ENCODE peak calls at places on chromosomes 3 and 15, in four cellular contexts. P is PC-9, K is HAP-1, D is body of pancreas. F is an unnamed sample.

GRCh38 chr15:72155635-72156616 is 37.7 kb downstream of the SENP8 start:
- DNase-seq in D (peak), P (peak), K (peak), F (peak)

GRCh38 chr3:136122006-136122405 is 74.1 kb downstream of the MSL2 start:
- DNase-seq in P (no peak), D (no peak), K (no peak), F (no peak)

GRCh38 chr15:100032358-100033080 is 299.3 kb upstream of the LYSMD4 start:
- DNase-seq in D (no peak), P (no peak), K (no peak), F (no peak)

GRCh38 chr3:126658584-126658983 is 3.7 kb upstream of the TXNRD3 start:
- DNase-seq in P (no peak), K (no peak), D (no peak), F (no peak)

GRCh38 chr3:48142316-48142870 is 45.8 kb downstream of the CDC25A start:
- DNase-seq in K (no peak), D (peak), P (peak), F (no peak)

GRCh38 chr15:79091204-79091867 is 756 bp upstream of the RASGRF1 start:
- DNase-seq in P (no peak), D (no peak), K (no peak), F (peak)

GRCh38 chr3:128076465-128076782 is 24.2 kb downstream of the SEC61A1 start:
- DNase-seq in K (no peak), P (no peak), D (no peak), F (no peak)

GRCh38 chr3:57179580-57180410 is 14.6 kb upstream of the IL17RD start:
- DNase-seq in K (no peak), P (no peak), D (no peak), F (no peak)

GRCh38 chr15:98955331-98955730 is 52.3 kb downstream of the PGPEP1L start:
- DNase-seq in K (no peak), P (no peak), D (no peak), F (no peak)

GRCh38 chr15:71051539-71051938 is 63.7 kb upstream of the THSD4 start:
- DNase-seq in D (no peak), K (no peak), P (no peak), F (no peak)

GRCh38 chr3:30635072-30635471 is 28.7 kb downstream of the TGFBR2 start:
- DNase-seq in P (no peak), D (no peak), K (no peak), F (no peak)
- H3K4me3 ChIP-seq in P (no peak), D (no peak), K (no peak), F (no peak)

GRCh38 chr3:79767953-79768282 is at the start of gene ROBO1:
- DNase-seq in P (no peak), D (no peak), K (peak), F (no peak)
- H3K4me3 ChIP-seq in P (no peak), D (no peak), K (peak), F (no peak)

DNA sequence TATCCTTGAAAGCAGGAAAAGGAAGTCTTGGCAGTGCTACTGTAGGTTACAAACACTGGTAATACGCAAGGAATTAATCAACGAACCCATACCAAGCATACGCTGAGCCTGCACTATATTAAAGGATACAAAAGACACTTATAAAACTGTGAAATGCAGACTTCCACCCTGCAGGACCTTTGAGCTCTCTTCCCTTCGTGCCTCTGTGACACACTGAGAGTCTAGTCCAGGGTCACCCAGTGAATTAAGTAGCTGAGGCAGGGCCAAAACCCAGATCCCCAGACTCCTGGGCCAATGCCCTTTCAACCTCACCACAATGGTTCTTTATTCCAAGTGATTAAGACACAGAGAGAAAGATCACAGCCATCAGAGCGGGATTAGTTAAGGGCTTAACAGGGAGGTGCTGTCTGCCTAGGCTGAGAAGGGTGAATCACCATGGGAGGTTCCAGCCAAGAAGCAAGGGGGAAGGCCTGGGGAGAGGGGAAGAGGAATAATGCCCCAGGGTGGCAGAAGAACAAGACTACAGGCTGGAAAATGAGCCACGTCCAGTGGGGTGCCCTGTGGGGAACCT is 6.8 kb downstream of the ANXA2 start:
- DNase-seq in P (peak), K (peak), D (peak), F (peak)
- H3K4me3 ChIP-seq in P (no peak), K (no peak), D (no peak), F (no peak)

DNA sequence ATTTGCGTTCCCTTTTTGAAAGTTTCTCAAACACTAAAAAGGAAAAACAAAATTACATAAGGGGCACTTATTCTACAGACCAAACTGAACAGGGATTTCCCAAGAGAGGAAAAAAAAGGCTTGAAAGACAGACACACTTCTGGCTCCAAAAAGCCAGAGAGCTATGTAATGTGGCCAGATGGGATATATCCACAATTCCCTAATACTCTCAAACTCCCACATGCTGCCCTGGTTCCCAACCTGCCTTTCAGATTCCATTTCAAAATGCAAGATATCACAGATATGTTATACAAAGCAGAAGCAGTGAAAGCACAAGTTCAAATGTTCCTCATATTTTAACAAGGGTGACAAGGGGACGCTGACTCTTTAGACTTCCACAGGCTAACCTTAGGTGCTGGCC is 1.5 kb downstream of the FRMD4B start:
- DNase-seq in P (no peak), K (no peak), D (no peak), F (no peak)
- H3K4me3 ChIP-seq in P (no peak), K (no peak), D (no peak), F (no peak)

GRCh38 chr3:14318638-14319037 is 83.8 kb upstream of the SLC6A6 start:
- DNase-seq in P (no peak), K (no peak), D (no peak), F (peak)

GRCh38 chr3:14317057-14317553 is 85.3 kb upstream of the SLC6A6 start:
- DNase-seq in K (no peak), D (no peak), P (peak), F (no peak)

GRCh38 chr3:14322001-14322400 is 80.4 kb upstream of the SLC6A6 start:
- DNase-seq in D (no peak), P (no peak), K (no peak), F (no peak)

GRCh38 chr3:14320221-14320620 is 82.2 kb upstream of the SLC6A6 start:
- DNase-seq in P (no peak), D (no peak), K (no peak), F (no peak)

DNA sequence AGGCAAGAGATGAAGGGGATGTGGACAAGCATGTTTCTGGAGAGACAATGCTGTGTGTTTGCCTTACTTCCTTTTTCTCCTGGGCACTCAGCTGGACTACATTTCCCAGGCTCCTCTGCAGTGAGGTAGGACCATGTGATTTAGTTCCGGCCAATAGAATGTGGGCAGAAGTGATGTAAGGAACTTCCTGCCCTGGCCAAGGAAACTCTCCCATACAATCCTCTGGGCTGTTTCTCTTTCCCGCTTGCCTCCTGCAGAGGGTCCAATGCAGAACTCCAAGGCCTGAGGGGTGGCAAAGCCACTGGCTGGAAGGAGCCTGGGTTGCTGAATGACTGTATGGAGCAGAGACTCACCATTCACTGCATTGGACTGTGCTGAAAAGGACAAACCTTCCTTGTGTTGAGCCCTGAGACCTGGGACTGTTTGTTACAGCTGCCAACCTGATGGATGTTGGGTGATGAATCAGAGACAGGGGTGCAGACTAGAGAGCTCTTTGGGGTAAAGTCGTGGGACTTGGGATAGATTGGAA is 82.7 kb upstream of the SLC6A6 start:
- DNase-seq in K (peak), P (peak), D (no peak), F (peak)
- H3K4me3 ChIP-seq in K (no peak), P (peak), D (no peak), F (no peak)

DNA sequence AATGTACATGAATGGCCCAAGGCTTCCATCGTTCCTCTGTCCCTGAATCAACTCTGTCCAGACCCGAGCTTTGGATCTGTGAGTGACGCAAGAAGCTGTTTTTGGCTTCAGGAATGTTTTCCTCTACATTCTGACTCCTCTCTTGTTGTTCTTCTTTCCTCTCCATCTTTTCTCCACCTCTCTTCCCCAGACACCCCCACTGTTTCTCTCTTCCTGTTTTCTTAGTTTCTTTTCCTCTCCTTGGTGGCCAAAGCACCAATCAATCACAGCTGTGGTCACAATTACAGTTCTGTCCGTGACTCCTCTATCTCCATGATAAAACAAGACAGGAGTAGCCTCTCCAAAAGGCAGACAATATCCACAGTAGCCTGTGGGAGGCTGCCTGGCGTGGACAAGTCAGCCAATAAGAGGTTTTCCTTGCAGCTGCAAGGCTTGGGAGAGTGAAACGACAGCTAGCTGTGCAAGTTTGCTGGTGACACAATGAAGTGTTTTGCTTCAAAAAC is 4.9 kb upstream of the TMEM212 start:
- DNase-seq in P (no peak), D (no peak), K (no peak), F (no peak)
- H3K4me3 ChIP-seq in P (no peak), D (no peak), K (no peak), F (no peak)

GRCh38 chr3:9499455-9500107 is 54.0 kb downstream of the LHFPL4 start:
- DNase-seq in K (no peak), P (no peak), D (no peak), F (no peak)
- H3K4me3 ChIP-seq in K (no peak), P (no peak), D (no peak), F (no peak)